ENCODE peak calls at places on chromosome 21, in four cellular contexts. V is brain microvascular endothelial cell, L is transverse colon, A is body of pancreas. X is an unnamed sample.

GRCh38 chr21:43318841-43319781 is 107.8 kb downstream of the SIK1 start:
- DNase-seq in V (peak), L (peak), A (no peak), X (no peak)

GRCh38 chr21:43283136-43283924 is 114.5 kb downstream of the CRYAA start:
- DNase-seq in V (no peak), L (no peak), A (no peak), X (no peak)

GRCh38 chr21:26795866-26796329 is 49.3 kb downstream of the ADAMTS1 start:
- DNase-seq in V (peak), L (peak), A (peak), X (no peak)

GRCh38 chr21:27519357-27519756 is 552.5 kb upstream of the ADAMTS5 start:
- DNase-seq in V (peak), L (no peak), A (no peak), X (no peak)

GRCh38 chr21:34815831-34816700 is 147.3 kb downstream of the CLIC6 start:
- DNase-seq in V (no peak), L (no peak), A (no peak), X (no peak)

GRCh38 chr21:42373908-42374455 is 7.6 kb upstream of the TFF1 start:
- DNase-seq in V (no peak), L (no peak), A (no peak), X (no peak)

GRCh38 chr21:28938726-28939125 is 54.0 kb downstream of the LTN1 start:
- DNase-seq in V (no peak), L (no peak), A (no peak), X (no peak)

GRCh38 chr21:34148826-34149558 is 75.6 kb downstream of the MRPS6 start:
- DNase-seq in V (no peak), L (no peak), A (no peak), X (no peak)

GRCh38 chr21:42669069-42669468 is 15.6 kb downstream of the PDE9A start:
- DNase-seq in V (no peak), L (no peak), A (no peak), X (no peak)

GRCh38 chr21:34530264-34530663 is 18.3 kb upstream of the KCNE1 start:
- DNase-seq in V (peak), L (no peak), A (no peak), X (no peak)

GRCh38 chr21:33801424-33802405 is 113.9 kb downstream of the ATP5PO start:
- DNase-seq in V (peak), L (no peak), A (peak), X (peak)

GRCh38 chr21:42164064-42164789 is 54.7 kb upstream of the ABCG1 start:
- DNase-seq in V (no peak), L (peak), A (peak), X (peak)

GRCh38 chr21:34935868-34936267 is 113.2 kb downstream of the RUNX1 start:
- DNase-seq in V (no peak), L (no peak), A (no peak), X (no peak)

GRCh38 chr21:36929622-36930021 is 36.8 kb downstream of the HLCS start:
- DNase-seq in V (no peak), L (no peak), A (peak), X (peak)
- TF ChIP-seq CTCF in V (peak), L (no peak), A (no peak), X (peak)

DNA sequence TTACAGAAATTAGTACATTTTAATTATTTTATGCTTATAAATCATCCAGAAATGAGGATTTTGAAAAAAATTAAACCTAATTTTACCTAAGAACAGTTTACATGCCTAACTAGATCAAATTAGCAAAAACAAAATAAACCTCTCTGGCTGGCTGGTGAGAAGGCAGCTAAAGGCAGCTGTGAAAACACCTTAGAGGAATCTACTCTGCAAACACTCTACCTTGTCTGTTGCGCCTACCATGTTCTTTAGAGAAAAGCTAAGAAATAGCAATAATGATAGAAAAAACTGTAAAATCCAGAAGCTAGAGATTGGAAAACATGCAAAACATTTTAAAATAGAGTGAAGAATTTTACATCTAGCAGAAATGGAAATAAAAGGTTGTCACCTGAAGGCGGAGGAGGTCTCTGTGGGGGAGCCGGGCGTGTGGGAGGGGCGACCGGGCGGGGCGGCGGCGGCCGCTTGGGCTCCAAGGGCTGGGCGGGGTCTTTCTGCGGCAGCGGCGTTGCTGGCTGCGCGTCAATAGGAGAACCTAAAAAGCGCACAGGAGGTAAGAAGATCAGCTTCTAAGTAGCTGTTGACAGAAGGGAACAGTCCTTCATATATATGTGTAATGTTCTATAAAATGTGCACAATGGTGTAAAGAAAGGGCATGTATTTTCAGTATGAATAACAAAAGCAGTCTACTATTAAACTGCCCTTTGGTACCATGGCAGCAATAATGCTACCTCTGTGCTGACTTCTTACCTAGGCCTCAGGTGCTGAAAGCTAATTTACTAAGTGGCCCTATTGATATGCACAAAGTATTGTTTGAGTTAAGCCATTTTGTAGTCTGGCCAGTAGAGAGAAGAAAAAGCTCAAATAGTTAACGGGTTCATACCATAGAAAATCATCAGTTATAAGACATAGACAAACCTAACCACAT is 33.3 kb upstream of the CFAP298 start:
- DNase-seq in V (no peak), L (no peak), A (no peak), X (no peak)
- H3K4me3 ChIP-seq in V (no peak), L (no peak), A (no peak), X (no peak)

DNA sequence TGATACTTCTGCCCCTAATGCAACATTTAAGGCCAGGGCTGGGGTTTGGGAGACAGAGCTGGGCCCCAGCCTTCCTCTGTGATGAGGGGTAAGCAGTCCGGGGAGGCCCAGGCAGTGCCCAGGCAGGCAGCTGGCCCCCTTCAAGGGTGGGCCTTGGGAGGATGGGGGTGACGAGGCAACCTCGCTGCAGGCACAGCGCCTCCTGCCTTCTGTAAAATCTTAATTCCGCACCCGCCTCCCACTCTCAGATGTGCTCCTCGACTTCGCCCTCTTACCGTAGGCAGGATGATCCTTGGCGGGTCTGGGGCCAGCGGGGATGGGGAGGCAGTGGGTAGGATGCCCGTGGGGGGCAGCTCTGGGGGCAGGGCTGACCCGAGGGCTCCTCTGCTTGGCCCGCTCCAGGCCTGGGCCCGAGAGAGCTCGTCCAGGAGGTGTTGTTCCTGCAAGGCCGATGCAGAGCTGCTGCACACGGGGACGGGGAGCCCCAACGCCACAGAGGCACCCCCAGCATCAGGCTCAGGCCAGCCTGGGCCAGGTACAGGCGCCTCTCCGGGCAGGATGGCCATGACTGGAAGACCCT is 9.1 kb downstream of the C21orf58 start:
- DNase-seq in V (no peak), L (no peak), A (no peak), X (no peak)
- TF ChIP-seq CTCF in V (peak), L (no peak), A (no peak), X (no peak)

GRCh38 chr21:45859041-45859761 is 122.4 kb upstream of the COL6A1 start:
- DNase-seq in V (no peak), L (no peak), A (no peak), X (no peak)

GRCh38 chr21:45861156-45861870 is 120.3 kb upstream of the COL6A1 start:
- DNase-seq in V (no peak), L (no peak), A (no peak), X (no peak)

GRCh38 chr21:45862544-45863207 is 118.9 kb upstream of the COL6A1 start:
- DNase-seq in V (no peak), L (no peak), A (no peak), X (no peak)

GRCh38 chr21:45859762-45860357 is 121.7 kb upstream of the COL6A1 start:
- DNase-seq in V (no peak), L (no peak), A (no peak), X (no peak)

GRCh38 chr21:45860493-45861155 is 120.9 kb upstream of the COL6A1 start:
- DNase-seq in V (no peak), L (no peak), A (no peak), X (no peak)
- H3K4me3 ChIP-seq in V (no peak), L (no peak), A (no peak), X (no peak)

DNA sequence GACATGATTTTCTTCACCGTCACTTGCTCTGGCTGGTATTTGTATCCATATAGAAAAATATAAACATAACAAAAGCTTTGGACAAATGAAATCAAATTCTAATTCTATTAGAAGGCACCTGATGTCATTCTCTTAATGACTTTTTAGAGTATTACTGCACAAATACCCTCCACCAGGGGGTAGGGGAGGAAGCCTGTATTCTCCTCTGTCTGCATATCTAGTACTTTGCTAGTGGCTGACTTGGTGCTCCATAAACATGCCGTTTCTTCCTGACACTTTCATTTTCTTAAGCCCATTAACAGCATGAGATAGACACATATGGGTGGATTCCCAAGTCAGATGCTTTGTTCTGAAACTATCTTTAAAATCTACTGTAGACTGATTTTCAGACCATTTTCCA is 20.6 kb upstream of the KCNJ15 start:
- DNase-seq in V (peak), L (no peak), A (no peak), X (peak)
- TF ChIP-seq CTCF in V (peak), L (no peak), A (no peak), X (peak)

GRCh38 chr21:44443891-44444285 is 11.4 kb upstream of the LRRC3 start:
- DNase-seq in V (no peak), L (no peak), A (no peak), X (no peak)

GRCh38 chr21:44443291-44443890 is 11.9 kb upstream of the LRRC3 start:
- DNase-seq in V (no peak), L (no peak), A (no peak), X (no peak)

GRCh38 chr21:44442266-44443125 is 12.8 kb upstream of the LRRC3 start:
- DNase-seq in V (no peak), L (no peak), A (no peak), X (no peak)

GRCh38 chr21:44445413-44445812 is 9.9 kb upstream of the LRRC3 start:
- DNase-seq in V (no peak), L (no peak), A (no peak), X (no peak)

GRCh38 chr21:44444286-44444931 is 10.9 kb upstream of the LRRC3 start:
- DNase-seq in V (no peak), L (no peak), A (no peak), X (no peak)
- H3K4me3 ChIP-seq in V (no peak), L (no peak), A (no peak), X (no peak)

GRCh38 chr21:44461438-44462089 is 6.3 kb downstream of the LRRC3 start:
- DNase-seq in V (no peak), L (no peak), A (no peak), X (no peak)
- TF ChIP-seq CTCF in V (peak), L (peak), A (peak), X (peak)

X was measured in MM.1S.